ENCODE peak calls at places on chromosomes 11 and 22, in eight cellular contexts. X, I, B, U, J, H, O and W are unnamed samples.

GRCh38 chr11:92222701-92223100 is 1.9 kb upstream of the FAT3 start:
- DNase-seq in J (no peak), O (no peak), U (no peak), I (no peak), H (no peak), B (no peak), X (no peak), W (no peak)

GRCh38 chr11:131609317-131609716 is 238.9 kb downstream of the NTM start:
- DNase-seq in H (peak), O (no peak), X (no peak), I (no peak), U (no peak), J (peak), B (no peak), W (no peak)

GRCh38 chr11:24932110-24933000 is 435.5 kb downstream of the LUZP2 start:
- DNase-seq in O (no peak), I (no peak), B (no peak), U (no peak), H (no peak), J (peak), X (no peak), W (no peak)

GRCh38 chr11:72607101-72607468 is 67.1 kb downstream of the PDE2A start:
- DNase-seq in H (no peak), X (no peak), U (no peak), O (no peak), B (no peak), J (no peak), I (no peak), W (no peak)

GRCh38 chr22:49586873-49587272 is 240.8 kb downstream of the BRD1 start:
- DNase-seq in U (no peak), O (no peak), X (no peak), I (no peak), J (no peak), B (no peak), H (no peak), W (no peak)

GRCh38 chr11:19872526-19873135 is 160.0 kb downstream of the NAV2 start:
- DNase-seq in O (no peak), J (no peak), U (no peak), B (no peak), I (no peak), H (no peak), X (no peak), W (no peak)

GRCh38 chr11:15969281-15969680 is 387.1 kb downstream of the SOX6 start:
- DNase-seq in J (peak), X (no peak), H (peak), I (peak), B (no peak), U (peak), O (peak), W (peak)

GRCh38 chr22:39908121-39908520 is 7.2 kb downstream of the GRAP2 start:
- DNase-seq in H (no peak), U (no peak), B (no peak), O (no peak), I (no peak), J (no peak), X (no peak), W (no peak)

GRCh38 chr11:45444796-45445195 is 158.7 kb upstream of the SYT13 start:
- DNase-seq in B (no peak), X (no peak), I (no peak), J (no peak), H (no peak), O (no peak), U (no peak), W (peak)

GRCh38 chr11:96426356-96427103 is 36.7 kb downstream of the JRKL start:
- DNase-seq in U (peak), J (peak), B (peak), H (peak), O (no peak), X (peak), I (peak), W (no peak)

GRCh38 chr11:107078375-107078774 is 60.1 kb upstream of the GUCY1A2 start:
- DNase-seq in H (no peak), B (no peak), I (no peak), X (no peak), O (no peak), U (no peak), J (no peak), W (no peak)

GRCh38 chr11:5597953-5598352 is 1.5 kb downstream of the TRIM6 start:
- DNase-seq in B (no peak), X (no peak), I (no peak), H (no peak), U (no peak), J (no peak), O (no peak), W (no peak)

GRCh38 chr11:35623708-35624168 is 5.5 kb downstream of the FJX1 start:
- DNase-seq in X (no peak), O (no peak), B (no peak), J (peak), H (peak), I (no peak), U (peak), W (peak)

GRCh38 chr11:64553554-64554201 is 37.3 kb upstream of the SLC22A12 start:
- DNase-seq in X (peak), J (peak), U (peak), I (peak), O (no peak), H (no peak), B (peak), W (no peak)

GRCh38 chr11:74446445-74446844 is 20.9 kb downstream of the KCNE3 start:
- DNase-seq in B (no peak), X (no peak), J (no peak), U (no peak), I (no peak), H (no peak), O (no peak), W (no peak)

GRCh38 chr11:104095791-104096190 is 59.4 kb downstream of the DDI1 start:
- DNase-seq in J (no peak), U (no peak), I (no peak), B (no peak), O (no peak), X (no peak), H (no peak), W (no peak)

GRCh38 chr22:39087881-39088687 is 9.0 kb upstream of the APOBEC3H start:
- DNase-seq in X (no peak), J (no peak), B (no peak), H (no peak), U (peak), O (no peak), I (no peak), W (no peak)

GRCh38 chr11:21640491-21640890 is 552.4 kb upstream of the ANO5 start:
- DNase-seq in H (no peak), I (no peak), U (no peak), B (peak), X (no peak), O (no peak), J (no peak), W (no peak)

GRCh38 chr11:92880391-92880790 is 89.1 kb upstream of the MTNR1B start:
- DNase-seq in X (no peak), J (no peak), H (no peak), U (no peak), B (no peak), O (no peak), I (no peak), W (no peak)

GRCh38 chr11:118338637-118339061 is 3.9 kb downstream of the CD3D start:
- DNase-seq in O (no peak), U (no peak), B (peak), H (no peak), I (peak), X (peak), J (no peak), W (no peak)

GRCh38 chr11:61908730-61909622 is 8.4 kb downstream of the RAB3IL1 start:
- DNase-seq in J (no peak), I (no peak), B (no peak), H (no peak), O (no peak), U (peak), X (no peak), W (no peak)

GRCh38 chr11:131538322-131538721 is 167.9 kb downstream of the NTM start:
- DNase-seq in X (no peak), J (no peak), U (no peak), O (no peak), B (no peak), I (no peak), H (no peak), W (no peak)

GRCh38 chr11:1487091-1487850 is 692 bp upstream of the MOB2 start:
- DNase-seq in X (no peak), B (no peak), U (no peak), H (no peak), I (peak), O (no peak), J (no peak), W (no peak)

GRCh38 chr22:37827056-37827455 is 3.9 kb downstream of the GALR3 start:
- DNase-seq in O (no peak), I (no peak), B (no peak), X (no peak), U (no peak), H (no peak), J (no peak), W (no peak)

GRCh38 chr22:35589071-35589735 is 27.9 kb downstream of the MB start:
- DNase-seq in X (no peak), O (no peak), B (no peak), J (peak), H (no peak), I (no peak), U (no peak), W (peak)

GRCh38 chr11:27423125-27423524 is 49.5 kb downstream of the LGR4 start:
- DNase-seq in H (peak), U (no peak), O (no peak), I (peak), B (no peak), X (no peak), J (peak), W (no peak)

GRCh38 chr22:40782521-40782920 is 36.6 kb downstream of the SLC25A17 start:
- DNase-seq in J (no peak), I (no peak), H (no peak), X (no peak), O (no peak), B (no peak), U (no peak), W (no peak)

GRCh38 chr22:42375982-42376381 is 56.2 kb downstream of the NFAM1 start:
- DNase-seq in I (no peak), H (no peak), O (no peak), X (no peak), J (no peak), U (no peak), B (no peak), W (no peak)

GRCh38 chr11:11966826-11967668 is 41.4 kb downstream of the DKK3 start:
- DNase-seq in B (peak), I (peak), X (peak), O (no peak), H (no peak), U (peak), J (peak), W (no peak)

GRCh38 chr11:396948-397548 is 3.0 kb downstream of the PKP3 start:
- DNase-seq in B (no peak), J (peak), O (no peak), U (no peak), H (no peak), I (peak), X (peak), W (no peak)

GRCh38 chr22:46239261-46240048 is 10.6 kb downstream of the CDPF1 start:
- DNase-seq in U (no peak), B (peak), I (no peak), H (no peak), J (no peak), X (peak), O (no peak), W (no peak)
- H3K27ac ChIP-seq in U (no peak), B (peak), I (no peak), H (no peak), J (no peak), X (no peak), O (no peak), W (no peak)

GRCh38 chr11:47247502-47247901 is 1.1 kb downstream of the ACP2 start:
- DNase-seq in O (no peak), H (no peak), U (no peak), B (no peak), I (no peak), J (no peak), X (no peak), W (no peak)
- H3K27ac ChIP-seq in O (peak), H (no peak), U (no peak), B (no peak), I (no peak), J (no peak), X (no peak), W (no peak)

DNA sequence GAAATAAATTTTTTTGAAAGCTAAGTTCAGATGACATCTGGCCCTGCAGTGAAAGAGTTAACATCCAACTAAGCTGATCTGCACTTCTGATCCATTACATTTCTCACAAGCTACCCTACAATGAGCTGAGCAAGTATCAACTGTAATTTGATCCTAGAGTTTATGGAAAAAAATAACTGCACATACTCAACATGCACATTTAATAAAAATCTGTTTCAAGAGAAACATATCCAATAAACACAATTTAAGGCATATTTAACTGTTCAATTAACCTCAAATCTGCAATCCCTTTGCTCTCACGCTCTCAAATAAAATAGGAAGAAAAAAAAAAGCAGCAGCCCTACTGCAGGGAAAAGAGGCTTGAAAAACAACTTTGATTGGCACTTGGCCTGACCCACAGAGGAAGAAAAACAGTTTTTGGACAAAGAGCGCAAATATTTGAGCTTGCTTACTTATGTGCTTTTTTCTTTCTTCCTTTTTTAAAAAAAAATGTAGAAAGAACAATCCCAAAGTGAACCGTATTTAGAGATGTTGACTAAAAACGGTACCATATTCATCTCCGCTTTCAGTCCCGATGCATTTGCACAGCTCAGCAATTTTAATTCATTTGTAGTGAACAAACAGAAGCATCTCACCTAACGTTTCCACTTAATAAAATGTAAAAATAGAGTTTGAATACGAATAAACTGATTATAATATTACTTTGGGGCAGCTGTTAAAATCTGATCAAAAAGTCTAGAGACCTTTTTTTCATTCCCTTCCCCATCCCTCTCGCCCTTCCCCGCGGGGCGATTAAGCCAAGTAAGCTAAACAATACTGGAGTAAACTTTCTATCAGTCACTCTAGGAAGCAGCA is 1.6 kb downstream of the SESN3 start:
- DNase-seq in H (no peak), O (no peak), J (peak), U (peak), I (no peak), B (no peak), X (peak), W (no peak)
- H3K27ac ChIP-seq in H (no peak), O (no peak), J (no peak), U (peak), I (no peak), B (no peak), X (peak), W (peak)

GRCh38 chr22:20111045-20111688 is 4.7 kb upstream of the RANBP1 start:
- DNase-seq in I (no peak), J (peak), U (peak), O (no peak), H (no peak), X (peak), B (peak), W (no peak)
- H3K27ac ChIP-seq in I (peak), J (no peak), U (peak), O (no peak), H (no peak), X (no peak), B (peak), W (no peak)

DNA sequence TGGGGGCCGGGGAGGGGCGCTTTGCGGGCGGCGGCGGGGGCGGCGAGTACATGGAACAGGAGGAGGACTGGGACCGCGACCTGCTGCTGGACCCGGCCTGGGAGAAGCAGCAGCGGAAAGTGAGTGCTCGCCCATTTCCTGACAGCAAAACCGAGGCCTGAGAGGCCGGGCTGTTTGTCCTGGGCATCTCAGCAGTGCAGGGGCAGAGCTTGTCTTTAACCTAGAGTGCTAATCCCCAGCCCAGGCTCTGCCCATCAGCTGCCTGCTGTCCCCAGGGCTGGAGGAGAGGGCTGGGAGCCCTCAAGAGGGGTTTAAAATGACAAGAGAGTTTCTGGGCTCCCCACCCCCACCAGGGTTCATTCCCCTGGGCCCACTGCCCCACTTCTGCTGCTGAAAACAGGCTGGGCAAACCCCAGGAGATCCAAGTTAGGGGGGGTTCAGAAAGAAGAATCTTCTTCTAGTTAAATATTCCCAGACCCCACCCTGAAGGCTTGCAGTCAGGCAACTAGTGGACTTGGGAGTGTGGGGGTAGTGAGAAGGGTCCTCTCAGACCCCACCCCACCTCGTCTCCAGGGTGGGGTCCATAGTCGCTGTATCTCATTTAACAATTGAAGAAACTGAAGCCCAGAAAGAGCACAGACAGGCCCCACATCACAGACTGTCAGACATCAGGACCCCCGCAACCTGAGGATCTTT is 411 bp downstream of the ACTN3 start:
- DNase-seq in U (no peak), I (no peak), O (no peak), H (no peak), J (no peak), X (no peak), B (no peak), W (no peak)
- H3K27ac ChIP-seq in U (peak), I (no peak), O (no peak), H (no peak), J (no peak), X (peak), B (no peak), W (no peak)

DNA sequence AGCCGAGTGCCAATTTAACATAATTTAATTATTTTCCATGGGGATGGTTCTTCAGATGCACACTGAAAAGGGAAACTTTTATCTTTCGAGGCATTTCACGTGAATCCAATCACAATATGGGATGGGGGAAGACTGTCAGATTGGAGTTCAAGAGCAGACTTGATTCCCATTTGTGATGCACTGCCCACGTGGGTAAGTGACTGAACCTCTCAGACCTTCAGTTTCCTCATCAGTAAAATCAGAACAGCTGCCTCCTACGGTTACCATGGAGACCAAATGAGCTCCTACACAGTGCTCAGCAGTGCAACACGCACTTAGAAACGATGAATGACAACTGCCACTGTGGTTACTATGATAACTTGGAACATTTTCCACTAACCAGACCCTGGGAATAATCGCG is 21.7 kb downstream of the KIAA0930 start:
- DNase-seq in H (no peak), I (no peak), X (no peak), U (no peak), O (peak), J (no peak), B (peak), W (no peak)
- H3K27ac ChIP-seq in H (no peak), I (no peak), X (no peak), U (no peak), O (no peak), J (no peak), B (no peak), W (no peak)

GRCh38 chr11:66593303-66593635 is 284 bp downstream of the CCS start:
- DNase-seq in B (no peak), O (no peak), X (no peak), I (no peak), J (no peak), H (no peak), U (peak), W (no peak)

GRCh38 chr11:66592457-66593302 is at the start of the genes CCDC87 and CCS:
- DNase-seq in B (peak), X (peak), H (peak), I (peak), J (peak), U (peak), O (peak), W (peak)

GRCh38 chr11:66598993-66599392 is 6.0 kb downstream of the CCS start:
- DNase-seq in U (no peak), B (no peak), H (no peak), X (no peak), J (no peak), I (no peak), O (no peak), W (no peak)

GRCh38 chr11:66593650-66594049 is 665 bp downstream of the CCS start:
- DNase-seq in O (no peak), H (no peak), J (no peak), B (no peak), I (no peak), X (peak), U (no peak), W (no peak)

DNA sequence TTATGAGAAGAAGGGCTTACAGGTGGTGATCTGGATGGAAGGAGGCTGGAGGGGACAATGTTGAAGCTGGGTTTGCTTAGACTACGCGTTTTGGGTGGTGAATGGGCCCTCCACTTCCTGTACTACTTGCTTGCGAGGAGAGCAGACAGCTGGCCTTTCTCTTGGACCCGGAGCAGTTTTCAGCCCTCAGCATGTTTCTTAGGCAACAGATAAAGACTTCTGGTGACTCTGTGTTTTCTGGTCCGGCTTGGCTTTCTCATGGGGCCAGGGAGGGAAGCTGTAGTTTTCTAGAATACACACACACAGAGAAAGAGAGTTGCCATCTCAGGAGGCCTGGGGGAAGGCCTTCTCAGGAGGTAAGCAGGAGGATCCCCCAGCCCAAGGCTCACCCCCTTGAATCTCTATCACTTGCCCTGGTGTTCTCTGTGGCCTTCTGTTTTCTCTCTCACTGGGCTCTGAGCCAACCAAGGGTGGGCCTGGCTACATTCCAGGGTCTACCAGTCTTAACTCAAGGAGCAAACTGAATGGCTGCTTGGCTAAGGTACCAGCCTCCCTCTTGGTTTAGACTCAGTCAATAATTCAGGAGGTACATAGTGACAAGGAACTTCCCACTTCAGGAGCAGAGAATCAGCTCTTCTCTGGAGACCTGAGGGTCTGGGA is 2.4 kb downstream of the CCS start:
- DNase-seq in B (no peak), H (no peak), U (no peak), I (peak), O (peak), J (peak), X (no peak), W (no peak)
- H3K27ac ChIP-seq in B (peak), H (peak), U (peak), I (no peak), O (peak), J (no peak), X (no peak), W (no peak)